ENCODE peak calls at places on chromosomes 16 and 17, in ten cellular contexts. One of them, this sample, is unnamed.

GRCh38 chr16:89475144-89475543 is 15.2 kb downstream of the ANKRD11 start:
- DNase-seq in AG10803: no peak
- DNase-seq in tibial artery: no peak
- DNase-seq in tibial nerve: no peak
- DNase-seq in kidney epithelial cell: no peak
- DNase-seq in psoas muscle: no peak
- DNase-seq in stomach: no peak
- DNase-seq in HepG2: no peak
- DNase-seq in progenitor cell of endocrine pancreas: no peak
- DNase-seq in H1: no peak
- DNase-seq in this sample: no peak

GRCh38 chr16:22220714-22221113 is 14.6 kb downstream of the EEF2K start:
- DNase-seq in progenitor cell of endocrine pancreas: no peak
- DNase-seq in stomach: peak
- DNase-seq in H1: no peak
- DNase-seq in psoas muscle: peak
- DNase-seq in AG10803: no peak
- DNase-seq in HepG2: no peak
- DNase-seq in kidney epithelial cell: no peak
- DNase-seq in tibial nerve: no peak
- DNase-seq in tibial artery: peak
- DNase-seq in this sample: no peak

GRCh38 chr16:29290631-29291247 is 115.8 kb downstream of the NPIPB11 start:
- DNase-seq in kidney epithelial cell: peak
- DNase-seq in AG10803: peak
- DNase-seq in progenitor cell of endocrine pancreas: no peak
- DNase-seq in tibial artery: peak
- DNase-seq in stomach: peak
- DNase-seq in tibial nerve: peak
- DNase-seq in H1: peak
- DNase-seq in psoas muscle: peak
- DNase-seq in HepG2: peak
- DNase-seq in this sample: peak

GRCh38 chr17:1110524-1110843 is 69.3 kb downstream of the ABR start:
- DNase-seq in psoas muscle: no peak
- DNase-seq in HepG2: no peak
- DNase-seq in kidney epithelial cell: no peak
- DNase-seq in tibial artery: no peak
- DNase-seq in stomach: no peak
- DNase-seq in AG10803: no peak
- DNase-seq in tibial nerve: no peak
- DNase-seq in H1: peak
- DNase-seq in progenitor cell of endocrine pancreas: no peak
- DNase-seq in this sample: no peak

GRCh38 chr16:9235837-9236236 is 144.4 kb downstream of the HAPSTR1 start:
- DNase-seq in tibial artery: no peak
- DNase-seq in H1: no peak
- DNase-seq in kidney epithelial cell: no peak
- DNase-seq in psoas muscle: no peak
- DNase-seq in tibial nerve: no peak
- DNase-seq in AG10803: no peak
- DNase-seq in stomach: no peak
- DNase-seq in progenitor cell of endocrine pancreas: no peak
- DNase-seq in HepG2: no peak
- DNase-seq in this sample: no peak

GRCh38 chr16:84369938-84370627 is 1.7 kb downstream of the ATP2C2 start:
- DNase-seq in AG10803: no peak
- DNase-seq in tibial nerve: no peak
- DNase-seq in HepG2: no peak
- DNase-seq in tibial artery: no peak
- DNase-seq in stomach: no peak
- DNase-seq in psoas muscle: no peak
- DNase-seq in kidney epithelial cell: no peak
- DNase-seq in H1: no peak
- DNase-seq in progenitor cell of endocrine pancreas: no peak
- DNase-seq in this sample: no peak

GRCh38 chr17:4204190-4204589 is 59.6 kb downstream of the ANKFY1 start:
- DNase-seq in stomach: no peak
- DNase-seq in tibial artery: no peak
- DNase-seq in tibial nerve: no peak
- DNase-seq in H1: no peak
- DNase-seq in AG10803: peak
- DNase-seq in kidney epithelial cell: no peak
- DNase-seq in psoas muscle: no peak
- DNase-seq in progenitor cell of endocrine pancreas: no peak
- DNase-seq in HepG2: no peak
- DNase-seq in this sample: no peak

GRCh38 chr17:12898110-12898509 is 108.8 kb downstream of the ARHGAP44 start:
- DNase-seq in kidney epithelial cell: no peak
- DNase-seq in tibial nerve: no peak
- DNase-seq in progenitor cell of endocrine pancreas: no peak
- DNase-seq in H1: no peak
- DNase-seq in psoas muscle: no peak
- DNase-seq in AG10803: no peak
- DNase-seq in stomach: no peak
- DNase-seq in HepG2: no peak
- DNase-seq in tibial artery: no peak
- DNase-seq in this sample: no peak

GRCh38 chr17:17385502-17385901 is 82.3 kb downstream of the NT5M start:
- DNase-seq in psoas muscle: peak
- DNase-seq in AG10803: no peak
- DNase-seq in kidney epithelial cell: no peak
- DNase-seq in tibial artery: no peak
- DNase-seq in H1: no peak
- DNase-seq in tibial nerve: no peak
- DNase-seq in progenitor cell of endocrine pancreas: no peak
- DNase-seq in stomach: no peak
- DNase-seq in HepG2: no peak
- DNase-seq in this sample: no peak

GRCh38 chr17:75087558-75088453 is at the start of gene SLC16A5:
- DNase-seq in tibial nerve: peak
- DNase-seq in progenitor cell of endocrine pancreas: peak
- DNase-seq in H1: peak
- DNase-seq in kidney epithelial cell: no peak
- DNase-seq in HepG2: peak
- DNase-seq in stomach: peak
- DNase-seq in psoas muscle: peak
- DNase-seq in AG10803: peak
- DNase-seq in tibial artery: peak
- DNase-seq in this sample: peak

GRCh38 chr16:27764869-27765675 is 215.1 kb downstream of the KATNIP start:
- DNase-seq in tibial artery: no peak
- DNase-seq in stomach: no peak
- DNase-seq in tibial nerve: no peak
- DNase-seq in psoas muscle: no peak
- DNase-seq in kidney epithelial cell: no peak
- DNase-seq in AG10803: no peak
- DNase-seq in progenitor cell of endocrine pancreas: no peak
- DNase-seq in H1: no peak
- DNase-seq in HepG2: no peak
- DNase-seq in this sample: no peak

GRCh38 chr16:27767971-27768591 is 218.1 kb downstream of the KATNIP start:
- DNase-seq in AG10803: no peak
- DNase-seq in psoas muscle: no peak
- DNase-seq in progenitor cell of endocrine pancreas: no peak
- DNase-seq in stomach: no peak
- DNase-seq in H1: no peak
- DNase-seq in HepG2: no peak
- DNase-seq in kidney epithelial cell: no peak
- DNase-seq in tibial artery: no peak
- DNase-seq in tibial nerve: no peak
- DNase-seq in this sample: no peak

GRCh38 chr16:27768651-27769270 is 218.8 kb downstream of the KATNIP start:
- DNase-seq in tibial nerve: no peak
- DNase-seq in tibial artery: no peak
- DNase-seq in progenitor cell of endocrine pancreas: no peak
- DNase-seq in H1: no peak
- DNase-seq in HepG2: no peak
- DNase-seq in psoas muscle: no peak
- DNase-seq in stomach: no peak
- DNase-seq in AG10803: no peak
- DNase-seq in kidney epithelial cell: no peak
- DNase-seq in this sample: no peak

GRCh38 chr16:27766166-27766925 is 216.4 kb downstream of the KATNIP start:
- DNase-seq in stomach: no peak
- DNase-seq in progenitor cell of endocrine pancreas: no peak
- DNase-seq in AG10803: no peak
- DNase-seq in tibial nerve: no peak
- DNase-seq in tibial artery: no peak
- DNase-seq in H1: no peak
- DNase-seq in psoas muscle: no peak
- DNase-seq in kidney epithelial cell: no peak
- DNase-seq in HepG2: no peak
- DNase-seq in this sample: no peak

DNA sequence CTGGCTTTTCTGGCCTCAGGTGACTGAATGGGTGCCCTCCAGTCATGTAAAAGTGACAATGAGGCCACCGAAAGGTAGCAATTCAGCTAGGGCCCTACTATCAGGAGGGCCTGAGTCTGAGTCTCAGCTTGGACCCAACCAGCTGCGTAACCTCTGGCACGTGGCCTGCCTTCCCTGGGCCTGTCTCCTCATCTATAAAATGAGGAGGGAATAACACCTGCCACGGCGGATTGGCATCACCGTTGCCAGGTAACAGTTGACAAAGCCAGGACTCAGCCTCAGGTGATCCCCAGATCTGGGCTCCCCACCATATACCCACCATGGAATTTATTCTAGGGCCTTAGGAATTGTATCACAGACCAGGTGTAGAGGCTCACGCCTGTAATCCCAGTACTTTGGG is 217.1 kb downstream of the KATNIP start:
- DNase-seq in tibial nerve: no peak
- DNase-seq in HepG2: no peak
- DNase-seq in H1: no peak
- DNase-seq in stomach: no peak
- DNase-seq in kidney epithelial cell: no peak
- DNase-seq in progenitor cell of endocrine pancreas: no peak
- DNase-seq in AG10803: no peak
- DNase-seq in psoas muscle: no peak
- DNase-seq in tibial artery: no peak
- DNase-seq in this sample: no peak
- TF ChIP-seq CTCF in tibial nerve: no peak
- TF ChIP-seq CTCF in HepG2: no peak
- TF ChIP-seq CTCF in H1: no peak
- TF ChIP-seq CTCF in stomach: no peak
- TF ChIP-seq CTCF in kidney epithelial cell: no peak
- TF ChIP-seq CTCF in progenitor cell of endocrine pancreas: no peak
- TF ChIP-seq CTCF in AG10803: no peak
- TF ChIP-seq CTCF in psoas muscle: no peak
- TF ChIP-seq CTCF in tibial artery: no peak
- TF ChIP-seq CTCF in this sample: no peak

GRCh38 chr17:50501054-50501453 is 7.2 kb upstream of the MYCBPAP start:
- DNase-seq in tibial artery: peak
- DNase-seq in HepG2: peak
- DNase-seq in kidney epithelial cell: no peak
- DNase-seq in AG10803: no peak
- DNase-seq in stomach: peak
- DNase-seq in tibial nerve: no peak
- DNase-seq in H1: no peak
- DNase-seq in psoas muscle: no peak
- DNase-seq in progenitor cell of endocrine pancreas: no peak
- DNase-seq in this sample: no peak
- TF ChIP-seq CTCF in tibial artery: no peak
- TF ChIP-seq CTCF in HepG2: peak
- TF ChIP-seq CTCF in kidney epithelial cell: peak
- TF ChIP-seq CTCF in AG10803: peak
- TF ChIP-seq CTCF in stomach: peak
- TF ChIP-seq CTCF in tibial nerve: peak
- TF ChIP-seq CTCF in H1: no peak
- TF ChIP-seq CTCF in psoas muscle: peak
- TF ChIP-seq CTCF in progenitor cell of endocrine pancreas: peak
- TF ChIP-seq CTCF in this sample: peak

GRCh38 chr16:85917012-85917411 is 18.1 kb downstream of the IRF8 start:
- DNase-seq in stomach: no peak
- DNase-seq in tibial artery: no peak
- DNase-seq in H1: no peak
- DNase-seq in HepG2: no peak
- DNase-seq in AG10803: no peak
- DNase-seq in kidney epithelial cell: no peak
- DNase-seq in progenitor cell of endocrine pancreas: no peak
- DNase-seq in tibial nerve: no peak
- DNase-seq in psoas muscle: no peak
- DNase-seq in this sample: no peak
- TF ChIP-seq CTCF in stomach: no peak
- TF ChIP-seq CTCF in tibial artery: no peak
- TF ChIP-seq CTCF in H1: peak
- TF ChIP-seq CTCF in HepG2: peak
- TF ChIP-seq CTCF in AG10803: peak
- TF ChIP-seq CTCF in kidney epithelial cell: no peak
- TF ChIP-seq CTCF in progenitor cell of endocrine pancreas: peak
- TF ChIP-seq CTCF in tibial nerve: no peak
- TF ChIP-seq CTCF in psoas muscle: no peak
- TF ChIP-seq CTCF in this sample: peak

GRCh38 chr17:7156342-7156940 is 22.7 kb downstream of the ASGR1 start:
- DNase-seq in HepG2: peak
- DNase-seq in psoas muscle: no peak
- DNase-seq in AG10803: no peak
- DNase-seq in kidney epithelial cell: no peak
- DNase-seq in progenitor cell of endocrine pancreas: no peak
- DNase-seq in tibial nerve: no peak
- DNase-seq in H1: no peak
- DNase-seq in tibial artery: no peak
- DNase-seq in stomach: no peak
- DNase-seq in this sample: no peak
- TF ChIP-seq CTCF in HepG2: peak
- TF ChIP-seq CTCF in psoas muscle: no peak
- TF ChIP-seq CTCF in AG10803: no peak
- TF ChIP-seq CTCF in kidney epithelial cell: no peak
- TF ChIP-seq CTCF in progenitor cell of endocrine pancreas: no peak
- TF ChIP-seq CTCF in tibial nerve: no peak
- TF ChIP-seq CTCF in H1: no peak
- TF ChIP-seq CTCF in tibial artery: no peak
- TF ChIP-seq CTCF in stomach: no peak
- TF ChIP-seq CTCF in this sample: no peak

DNA sequence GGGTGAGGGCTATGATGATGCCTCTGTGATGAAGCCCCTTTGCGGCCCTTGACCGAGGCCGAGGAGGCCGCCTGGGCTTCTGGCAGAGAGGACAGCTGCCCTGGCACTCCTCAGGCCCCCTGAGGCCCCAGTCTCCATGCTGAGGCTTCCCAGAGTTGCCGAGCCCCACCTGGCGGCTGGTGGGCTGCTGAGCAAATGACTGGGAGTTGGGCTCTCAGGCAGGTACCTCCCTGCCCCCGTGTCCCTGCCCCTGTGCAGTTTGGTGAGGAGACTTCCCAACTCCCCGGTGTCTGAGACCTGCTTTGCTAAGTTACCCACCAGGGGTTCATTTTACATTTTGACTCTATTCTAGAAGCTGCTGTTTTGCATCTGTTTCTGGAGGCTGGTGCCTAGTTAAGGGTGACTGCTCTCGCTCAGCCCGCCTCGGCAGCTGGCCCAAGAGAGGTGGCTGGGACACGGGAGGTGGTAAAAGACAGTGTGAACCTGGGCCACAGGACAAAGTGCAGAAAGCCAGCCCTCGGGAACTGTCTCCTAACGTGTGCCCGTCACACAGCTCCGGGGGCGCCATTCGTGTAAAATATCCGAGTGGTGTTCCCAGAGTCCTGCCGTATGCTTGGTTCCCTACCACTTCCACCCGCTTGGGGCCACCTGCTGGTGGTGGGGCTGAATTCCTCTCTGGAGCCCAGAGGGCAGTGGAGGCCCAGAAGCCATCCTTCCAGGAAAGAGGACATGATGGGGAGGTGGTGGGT is 134.5 kb downstream of the RAB11FIP4 start:
- DNase-seq in kidney epithelial cell: no peak
- DNase-seq in tibial nerve: no peak
- DNase-seq in progenitor cell of endocrine pancreas: no peak
- DNase-seq in tibial artery: no peak
- DNase-seq in HepG2: peak
- DNase-seq in H1: no peak
- DNase-seq in AG10803: peak
- DNase-seq in stomach: no peak
- DNase-seq in psoas muscle: no peak
- DNase-seq in this sample: peak
- TF ChIP-seq CTCF in kidney epithelial cell: peak
- TF ChIP-seq CTCF in tibial nerve: no peak
- TF ChIP-seq CTCF in progenitor cell of endocrine pancreas: peak
- TF ChIP-seq CTCF in tibial artery: no peak
- TF ChIP-seq CTCF in HepG2: peak
- TF ChIP-seq CTCF in H1: peak
- TF ChIP-seq CTCF in AG10803: peak
- TF ChIP-seq CTCF in stomach: no peak
- TF ChIP-seq CTCF in psoas muscle: no peak
- TF ChIP-seq CTCF in this sample: peak

This sample was measured in endothelial cell.